ENCODE peak calls at places on chromosome 10, in four cellular contexts. One of them, this sample, is unnamed.
A peak's percentile ranks its signal among the peaks of the same experiment; 100 is the strongest.

GRCh38 chr10:58275261-58275660 is 6.3 kb downstream of the CISD1 start:
- DNase-seq in A549: no peak
- DNase-seq in stimulated activated CD8-positive, alpha-beta memory T cell treated with anti-CD3 and anti-CD28 coated beads, Interleukin-4, amount 100 ng/mL, for 1 hour: no peak
- DNase-seq in cardiac muscle cell: no peak
- DNase-seq in this sample: no peak

GRCh38 chr10:118543714-118544400 is 51.6 kb downstream of the PRLHR start:
- DNase-seq in A549: peak; percentile 69
- DNase-seq in stimulated activated CD8-positive, alpha-beta memory T cell treated with anti-CD3 and anti-CD28 coated beads, Interleukin-4, amount 100 ng/mL, for 1 hour: no peak
- DNase-seq in cardiac muscle cell: peak; percentile 47
- DNase-seq in this sample: peak; percentile 21

GRCh38 chr10:63115732-63116383 is 17.3 kb upstream of the NRBF2 start:
- DNase-seq in A549: no peak
- DNase-seq in stimulated activated CD8-positive, alpha-beta memory T cell treated with anti-CD3 and anti-CD28 coated beads, Interleukin-4, amount 100 ng/mL, for 1 hour: no peak
- DNase-seq in cardiac muscle cell: peak; percentile 31
- DNase-seq in this sample: peak; percentile 34

GRCh38 chr10:110444009-110444347 is 53.7 kb upstream of the DUSP5 start:
- DNase-seq in A549: no peak
- DNase-seq in stimulated activated CD8-positive, alpha-beta memory T cell treated with anti-CD3 and anti-CD28 coated beads, Interleukin-4, amount 100 ng/mL, for 1 hour: no peak
- DNase-seq in cardiac muscle cell: peak; percentile 87
- DNase-seq in this sample: peak; percentile 84

GRCh38 chr10:67119648-67120047 is 193.8 kb downstream of the LRRTM3 start:
- DNase-seq in A549: no peak
- DNase-seq in stimulated activated CD8-positive, alpha-beta memory T cell treated with anti-CD3 and anti-CD28 coated beads, Interleukin-4, amount 100 ng/mL, for 1 hour: no peak
- DNase-seq in cardiac muscle cell: no peak
- DNase-seq in this sample: no peak

GRCh38 chr10:88439932-88440331 is 143.2 kb downstream of the RNLS start:
- DNase-seq in A549: no peak
- DNase-seq in stimulated activated CD8-positive, alpha-beta memory T cell treated with anti-CD3 and anti-CD28 coated beads, Interleukin-4, amount 100 ng/mL, for 1 hour: no peak
- DNase-seq in cardiac muscle cell: no peak
- DNase-seq in this sample: no peak

GRCh38 chr10:61978965-61979364 is 77.5 kb downstream of the ARID5B start:
- DNase-seq in A549: no peak
- DNase-seq in stimulated activated CD8-positive, alpha-beta memory T cell treated with anti-CD3 and anti-CD28 coated beads, Interleukin-4, amount 100 ng/mL, for 1 hour: no peak
- DNase-seq in cardiac muscle cell: no peak
- DNase-seq in this sample: no peak

GRCh38 chr10:27446091-27446918 is 57.8 kb upstream of the RAB18 start:
- DNase-seq in A549: peak; percentile 13
- DNase-seq in stimulated activated CD8-positive, alpha-beta memory T cell treated with anti-CD3 and anti-CD28 coated beads, Interleukin-4, amount 100 ng/mL, for 1 hour: no peak
- DNase-seq in cardiac muscle cell: peak; percentile 47
- DNase-seq in this sample: peak; percentile 61

GRCh38 chr10:72270607-72271281 is 3.0 kb upstream of the DDIT4 start:
- DNase-seq in A549: no peak
- DNase-seq in stimulated activated CD8-positive, alpha-beta memory T cell treated with anti-CD3 and anti-CD28 coated beads, Interleukin-4, amount 100 ng/mL, for 1 hour: no peak
- DNase-seq in cardiac muscle cell: no peak
- DNase-seq in this sample: peak; percentile 6

GRCh38 chr10:87862644-87863101 is 660 bp downstream of the KLLN start:
- DNase-seq in A549: no peak
- DNase-seq in stimulated activated CD8-positive, alpha-beta memory T cell treated with anti-CD3 and anti-CD28 coated beads, Interleukin-4, amount 100 ng/mL, for 1 hour: no peak
- DNase-seq in cardiac muscle cell: no peak
- DNase-seq in this sample: peak; percentile 70

GRCh38 chr10:93098816-93099215 is 25.1 kb downstream of the CYP26A1 start:
- DNase-seq in A549: no peak
- DNase-seq in stimulated activated CD8-positive, alpha-beta memory T cell treated with anti-CD3 and anti-CD28 coated beads, Interleukin-4, amount 100 ng/mL, for 1 hour: no peak
- DNase-seq in cardiac muscle cell: no peak
- DNase-seq in this sample: no peak

GRCh38 chr10:35979116-35979515 is 337.0 kb upstream of the FZD8 start:
- DNase-seq in A549: no peak
- DNase-seq in stimulated activated CD8-positive, alpha-beta memory T cell treated with anti-CD3 and anti-CD28 coated beads, Interleukin-4, amount 100 ng/mL, for 1 hour: no peak
- DNase-seq in cardiac muscle cell: no peak
- DNase-seq in this sample: no peak

GRCh38 chr10:79376078-79376628 is 28.9 kb downstream of the PPIF start:
- DNase-seq in A549: no peak
- DNase-seq in stimulated activated CD8-positive, alpha-beta memory T cell treated with anti-CD3 and anti-CD28 coated beads, Interleukin-4, amount 100 ng/mL, for 1 hour: no peak
- DNase-seq in cardiac muscle cell: no peak
- DNase-seq in this sample: no peak

GRCh38 chr10:1651280-1651975 is 85.9 kb downstream of the ADARB2 start:
- DNase-seq in A549: no peak
- DNase-seq in stimulated activated CD8-positive, alpha-beta memory T cell treated with anti-CD3 and anti-CD28 coated beads, Interleukin-4, amount 100 ng/mL, for 1 hour: no peak
- DNase-seq in cardiac muscle cell: no peak
- DNase-seq in this sample: peak; percentile 22

GRCh38 chr10:64156131-64156530 is 634.9 kb downstream of the REEP3 start:
- DNase-seq in A549: no peak
- DNase-seq in stimulated activated CD8-positive, alpha-beta memory T cell treated with anti-CD3 and anti-CD28 coated beads, Interleukin-4, amount 100 ng/mL, for 1 hour: no peak
- DNase-seq in cardiac muscle cell: no peak
- DNase-seq in this sample: peak; percentile 93

GRCh38 chr10:106043833-106044232 is 1120.7 kb downstream of the SORCS1 start:
- DNase-seq in A549: no peak
- DNase-seq in stimulated activated CD8-positive, alpha-beta memory T cell treated with anti-CD3 and anti-CD28 coated beads, Interleukin-4, amount 100 ng/mL, for 1 hour: no peak
- DNase-seq in cardiac muscle cell: no peak
- DNase-seq in this sample: no peak

GRCh38 chr10:5563991-5564536 is 39.3 kb downstream of the CALML3 start:
- DNase-seq in A549: no peak
- DNase-seq in stimulated activated CD8-positive, alpha-beta memory T cell treated with anti-CD3 and anti-CD28 coated beads, Interleukin-4, amount 100 ng/mL, for 1 hour: no peak
- DNase-seq in cardiac muscle cell: no peak
- DNase-seq in this sample: no peak

GRCh38 chr10:102645388-102645740 is 1.1 kb downstream of the TRIM8 start:
- DNase-seq in A549: peak; percentile 55
- DNase-seq in stimulated activated CD8-positive, alpha-beta memory T cell treated with anti-CD3 and anti-CD28 coated beads, Interleukin-4, amount 100 ng/mL, for 1 hour: no peak
- DNase-seq in cardiac muscle cell: peak; percentile 68
- DNase-seq in this sample: no peak

GRCh38 chr10:14532473-14533251 is 201.9 kb upstream of the FRMD4A start:
- DNase-seq in A549: peak; percentile 60
- DNase-seq in stimulated activated CD8-positive, alpha-beta memory T cell treated with anti-CD3 and anti-CD28 coated beads, Interleukin-4, amount 100 ng/mL, for 1 hour: no peak
- DNase-seq in cardiac muscle cell: no peak
- DNase-seq in this sample: no peak

GRCh38 chr10:125004571-125005311 is 62.8 kb downstream of the ZRANB1 start:
- DNase-seq in A549: no peak
- DNase-seq in stimulated activated CD8-positive, alpha-beta memory T cell treated with anti-CD3 and anti-CD28 coated beads, Interleukin-4, amount 100 ng/mL, for 1 hour: no peak
- DNase-seq in cardiac muscle cell: no peak
- DNase-seq in this sample: no peak

GRCh38 chr10:94430705-94431104 is 28.4 kb downstream of the TBC1D12 start:
- DNase-seq in A549: no peak
- DNase-seq in stimulated activated CD8-positive, alpha-beta memory T cell treated with anti-CD3 and anti-CD28 coated beads, Interleukin-4, amount 100 ng/mL, for 1 hour: no peak
- DNase-seq in cardiac muscle cell: no peak
- DNase-seq in this sample: no peak

GRCh38 chr10:9188022-9188810 is 1133.7 kb downstream of the GATA3 start:
- DNase-seq in A549: no peak
- DNase-seq in stimulated activated CD8-positive, alpha-beta memory T cell treated with anti-CD3 and anti-CD28 coated beads, Interleukin-4, amount 100 ng/mL, for 1 hour: no peak
- DNase-seq in cardiac muscle cell: no peak
- DNase-seq in this sample: no peak

GRCh38 chr10:50310560-50311174 is 59.4 kb upstream of the ASAH2 start:
- DNase-seq in A549: peak; percentile 25
- DNase-seq in stimulated activated CD8-positive, alpha-beta memory T cell treated with anti-CD3 and anti-CD28 coated beads, Interleukin-4, amount 100 ng/mL, for 1 hour: no peak
- DNase-seq in cardiac muscle cell: peak; percentile 5
- DNase-seq in this sample: no peak

GRCh38 chr10:132099701-132100481 is 34.1 kb downstream of the JAKMIP3 start:
- DNase-seq in A549: no peak
- DNase-seq in stimulated activated CD8-positive, alpha-beta memory T cell treated with anti-CD3 and anti-CD28 coated beads, Interleukin-4, amount 100 ng/mL, for 1 hour: no peak
- DNase-seq in cardiac muscle cell: no peak
- DNase-seq in this sample: no peak

GRCh38 chr10:4134701-4135100 is 349.7 kb upstream of the KLF6 start:
- DNase-seq in A549: no peak
- DNase-seq in stimulated activated CD8-positive, alpha-beta memory T cell treated with anti-CD3 and anti-CD28 coated beads, Interleukin-4, amount 100 ng/mL, for 1 hour: no peak
- DNase-seq in cardiac muscle cell: no peak
- DNase-seq in this sample: no peak

GRCh38 chr10:72309290-72310240 is 35.8 kb downstream of the DDIT4 start:
- DNase-seq in A549: no peak
- DNase-seq in stimulated activated CD8-positive, alpha-beta memory T cell treated with anti-CD3 and anti-CD28 coated beads, Interleukin-4, amount 100 ng/mL, for 1 hour: no peak
- DNase-seq in cardiac muscle cell: no peak
- DNase-seq in this sample: peak; percentile 54

GRCh38 chr10:122178655-122179054 is 92.4 kb upstream of the BTBD16 start:
- DNase-seq in A549: no peak
- DNase-seq in stimulated activated CD8-positive, alpha-beta memory T cell treated with anti-CD3 and anti-CD28 coated beads, Interleukin-4, amount 100 ng/mL, for 1 hour: no peak
- DNase-seq in cardiac muscle cell: no peak
- DNase-seq in this sample: no peak

This sample was measured in cerebellar cortex.